ENCODE peak calls at places on chromosomes 3 and 15, in six cellular contexts. One of them, this sample, is unnamed.

GRCh38 chr3:32725721-32726120 is 40.7 kb downstream of the CNOT10 start:
- DNase-seq in GM12878: no peak
- DNase-seq in HCT116: no peak
- DNase-seq in K562: no peak
- DNase-seq in H1: no peak
- DNase-seq in HepG2: no peak
- DNase-seq in this sample: no peak

GRCh38 chr3:172315401-172316091 is 132.7 kb downstream of the GHSR start:
- DNase-seq in GM12878: no peak
- DNase-seq in HCT116: peak; percentile 35
- DNase-seq in K562: peak; percentile 32
- DNase-seq in H1: no peak
- DNase-seq in HepG2: no peak
- DNase-seq in this sample: peak; percentile 11

GRCh38 chr3:77191640-77192039 is 151.7 kb downstream of the ROBO2 start:
- DNase-seq in GM12878: no peak
- DNase-seq in HCT116: no peak
- DNase-seq in K562: no peak
- DNase-seq in H1: no peak
- DNase-seq in HepG2: no peak
- DNase-seq in this sample: no peak

GRCh38 chr3:126811530-126811929 is 107.5 kb downstream of the CHCHD6 start:
- DNase-seq in GM12878: no peak
- DNase-seq in HCT116: no peak
- DNase-seq in K562: no peak
- DNase-seq in H1: no peak
- DNase-seq in HepG2: no peak
- DNase-seq in this sample: no peak

GRCh38 chr3:177419904-177420601 is 222.8 kb upstream of the TBL1XR1 start:
- DNase-seq in GM12878: no peak
- DNase-seq in HCT116: no peak
- DNase-seq in K562: no peak
- DNase-seq in H1: no peak
- DNase-seq in HepG2: no peak
- DNase-seq in this sample: no peak

GRCh38 chr15:100981086-100981485 is 61.9 kb downstream of the LRRK1 start:
- DNase-seq in GM12878: no peak
- DNase-seq in HCT116: no peak
- DNase-seq in K562: no peak
- DNase-seq in H1: no peak
- DNase-seq in HepG2: no peak
- DNase-seq in this sample: no peak

GRCh38 chr15:101642361-101642760 is 9.8 kb downstream of the TM2D3 start:
- DNase-seq in GM12878: no peak
- DNase-seq in HCT116: no peak
- DNase-seq in K562: no peak
- DNase-seq in H1: no peak
- DNase-seq in HepG2: no peak
- DNase-seq in this sample: no peak

GRCh38 chr3:73409405-73409804 is 215.3 kb downstream of the PDZRN3 start:
- DNase-seq in GM12878: no peak
- DNase-seq in HCT116: no peak
- DNase-seq in K562: no peak
- DNase-seq in H1: no peak
- DNase-seq in HepG2: no peak
- DNase-seq in this sample: no peak

GRCh38 chr3:100335137-100335833 is 728 bp downstream of the NIT2 start:
- DNase-seq in GM12878: no peak
- DNase-seq in HCT116: no peak
- DNase-seq in K562: peak; percentile 59
- DNase-seq in H1: no peak
- DNase-seq in HepG2: peak; percentile 16
- DNase-seq in this sample: peak; percentile 38

GRCh38 chr3:53956591-53956990 is 64.9 kb upstream of the SELENOK start:
- DNase-seq in GM12878: no peak
- DNase-seq in HCT116: no peak
- DNase-seq in K562: no peak
- DNase-seq in H1: no peak
- DNase-seq in HepG2: no peak
- DNase-seq in this sample: no peak

GRCh38 chr3:140010391-140010790 is 75.4 kb downstream of the CLSTN2 start:
- DNase-seq in GM12878: no peak
- DNase-seq in HCT116: no peak
- DNase-seq in K562: no peak
- DNase-seq in H1: no peak
- DNase-seq in HepG2: no peak
- DNase-seq in this sample: no peak
- TF ChIP-seq ZNF274 in GM12878: no peak
- TF ChIP-seq ZNF274 in HCT116: no peak
- TF ChIP-seq ZNF274 in K562: no peak
- TF ChIP-seq ZNF274 in H1: no peak
- TF ChIP-seq ZNF274 in HepG2: no peak
- TF ChIP-seq ZNF274 in this sample: no peak

DNA sequence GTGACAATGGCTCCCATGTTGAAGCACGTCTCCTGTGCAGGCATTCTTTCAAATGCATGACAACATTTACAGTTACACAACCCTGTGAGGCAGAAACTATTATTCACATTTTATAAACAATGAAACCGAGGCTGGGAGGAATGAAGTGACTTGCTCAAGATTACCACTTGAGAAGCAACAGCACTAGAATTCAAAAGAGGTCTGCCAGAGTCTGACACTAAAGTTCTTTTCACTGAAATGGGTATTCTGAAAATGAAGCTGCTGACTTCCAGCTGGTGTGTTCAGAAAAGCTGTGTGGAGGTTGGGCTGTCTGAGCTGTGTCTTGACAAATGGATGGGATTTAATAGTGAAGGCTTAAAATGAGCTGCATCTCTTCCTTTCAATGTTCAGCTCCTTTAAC is 104.4 kb downstream of the THSD4 start:
- DNase-seq in GM12878: no peak
- DNase-seq in HCT116: no peak
- DNase-seq in K562: no peak
- DNase-seq in H1: no peak
- DNase-seq in HepG2: no peak
- DNase-seq in this sample: no peak
- TF ChIP-seq YY1 in GM12878: no peak
- TF ChIP-seq YY1 in HCT116: no peak
- TF ChIP-seq YY1 in K562: no peak
- TF ChIP-seq YY1 in H1: no peak
- TF ChIP-seq YY1 in HepG2: no peak
- TF ChIP-seq YY1 in this sample: no peak

DNA sequence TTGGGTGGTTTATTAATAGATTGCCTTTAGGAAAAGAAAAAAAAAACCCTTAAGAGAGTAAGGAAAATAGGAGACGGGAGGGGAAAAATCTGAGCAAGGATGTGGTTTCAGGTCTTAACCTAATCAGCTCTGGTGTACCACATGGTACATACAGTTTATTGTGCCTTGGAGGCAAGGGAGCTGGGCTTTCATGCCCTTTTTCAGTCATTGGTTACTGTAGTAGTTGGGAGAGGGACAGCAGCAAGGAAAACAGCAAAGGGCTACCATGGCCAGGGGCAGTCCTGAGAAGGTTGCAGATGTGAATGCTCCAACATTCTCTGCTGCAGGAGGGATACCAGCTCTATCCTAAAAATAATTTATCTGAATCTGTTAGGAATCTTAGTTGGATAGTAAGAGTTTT is 5.9 kb downstream of the CMC1 start:
- DNase-seq in GM12878: no peak
- DNase-seq in HCT116: no peak
- DNase-seq in K562: no peak
- DNase-seq in H1: no peak
- DNase-seq in HepG2: no peak
- DNase-seq in this sample: no peak
- TF ChIP-seq ZNF274 in GM12878: no peak
- TF ChIP-seq ZNF274 in HCT116: no peak
- TF ChIP-seq ZNF274 in K562: no peak
- TF ChIP-seq ZNF274 in H1: no peak
- TF ChIP-seq ZNF274 in HepG2: no peak
- TF ChIP-seq ZNF274 in this sample: no peak

DNA sequence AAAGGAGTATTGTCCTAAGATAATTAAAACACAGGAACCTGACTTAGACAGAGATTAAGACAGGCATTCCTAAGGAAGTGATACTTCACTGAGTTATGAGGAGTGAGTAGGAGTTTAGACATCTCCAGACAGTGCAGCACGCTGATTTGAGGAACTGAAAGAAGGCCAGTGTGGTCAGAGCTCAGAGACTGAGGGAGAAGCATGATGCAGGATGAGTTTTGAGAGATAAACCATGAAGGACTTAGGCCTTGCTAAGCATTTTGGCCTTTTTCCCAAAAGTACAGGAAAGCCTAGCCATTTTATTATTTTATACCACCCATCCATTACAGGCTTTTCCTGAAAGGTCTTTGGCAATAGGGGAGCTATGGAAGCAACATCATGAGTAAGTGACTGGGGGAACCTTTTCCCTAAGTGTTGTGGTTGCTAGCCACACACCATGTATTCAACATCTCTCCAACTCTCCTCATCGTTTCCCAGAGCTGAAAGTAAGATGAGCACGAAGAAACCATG is 375.6 kb upstream of the TPRG1 start:
- DNase-seq in GM12878: no peak
- DNase-seq in HCT116: no peak
- DNase-seq in K562: no peak
- DNase-seq in H1: no peak
- DNase-seq in HepG2: no peak
- DNase-seq in this sample: no peak
- TF ChIP-seq YY1 in GM12878: no peak
- TF ChIP-seq YY1 in HCT116: no peak
- TF ChIP-seq YY1 in K562: no peak
- TF ChIP-seq YY1 in H1: no peak
- TF ChIP-seq YY1 in HepG2: no peak
- TF ChIP-seq YY1 in this sample: no peak

This sample was measured in NT2/D1.